ENCODE peak calls at places on chromosomes 16 and 17, in ten cellular contexts. One of them, this sample, is unnamed. For H3K4me1, the result is how much of the 10 kb centered on the place peaks cover.

GRCh38 chr17:8785547-8786412 is 13.4 kb downstream of the MFSD6L start:
- DNase-seq in left ventricle myocardium inferior: peak
- DNase-seq in ovary: peak
- DNase-seq in fibroblast of lung: peak
- DNase-seq in H9: peak
- DNase-seq in A549: peak
- DNase-seq in PC-3: peak
- DNase-seq in tibial nerve: peak
- DNase-seq in SJCRH30: peak
- DNase-seq in HAP-1: peak
- DNase-seq in this sample: peak

GRCh38 chr17:9475259-9475658 is 100.4 kb downstream of the STX8 start:
- DNase-seq in fibroblast of lung: no peak
- DNase-seq in ovary: no peak
- DNase-seq in SJCRH30: no peak
- DNase-seq in PC-3: no peak
- DNase-seq in A549: no peak
- DNase-seq in H9: no peak
- DNase-seq in left ventricle myocardium inferior: no peak
- DNase-seq in HAP-1: no peak
- DNase-seq in tibial nerve: no peak
- DNase-seq in this sample: no peak

GRCh38 chr16:89123001-89123830 is 29.6 kb downstream of the ACSF3 start:
- DNase-seq in HAP-1: no peak
- DNase-seq in A549: no peak
- DNase-seq in ovary: no peak
- DNase-seq in H9: no peak
- DNase-seq in fibroblast of lung: no peak
- DNase-seq in left ventricle myocardium inferior: peak
- DNase-seq in PC-3: no peak
- DNase-seq in SJCRH30: no peak
- DNase-seq in tibial nerve: no peak
- DNase-seq in this sample: no peak

GRCh38 chr16:5323284-5323683 is 225.7 kb upstream of the EEF2KMT start:
- DNase-seq in ovary: no peak
- DNase-seq in left ventricle myocardium inferior: no peak
- DNase-seq in fibroblast of lung: no peak
- DNase-seq in A549: no peak
- DNase-seq in H9: peak
- DNase-seq in tibial nerve: no peak
- DNase-seq in SJCRH30: no peak
- DNase-seq in PC-3: no peak
- DNase-seq in HAP-1: no peak
- DNase-seq in this sample: no peak

GRCh38 chr17:2309338-2310143 is 5.8 kb downstream of the SRR start:
- DNase-seq in fibroblast of lung: peak
- DNase-seq in SJCRH30: no peak
- DNase-seq in tibial nerve: no peak
- DNase-seq in PC-3: no peak
- DNase-seq in H9: no peak
- DNase-seq in A549: no peak
- DNase-seq in left ventricle myocardium inferior: no peak
- DNase-seq in HAP-1: no peak
- DNase-seq in ovary: no peak
- DNase-seq in this sample: no peak

GRCh38 chr16:3490911-3491629 is 4.2 kb downstream of the C16orf90 start:
- DNase-seq in ovary: no peak
- DNase-seq in HAP-1: peak
- DNase-seq in A549: no peak
- DNase-seq in H9: no peak
- DNase-seq in left ventricle myocardium inferior: no peak
- DNase-seq in fibroblast of lung: no peak
- DNase-seq in tibial nerve: no peak
- DNase-seq in SJCRH30: peak
- DNase-seq in PC-3: no peak
- DNase-seq in this sample: no peak

GRCh38 chr17:68987966-68988365 is 32.8 kb upstream of the ABCA8 start:
- DNase-seq in left ventricle myocardium inferior: no peak
- DNase-seq in PC-3: no peak
- DNase-seq in H9: no peak
- DNase-seq in A549: no peak
- DNase-seq in tibial nerve: no peak
- DNase-seq in SJCRH30: no peak
- DNase-seq in ovary: no peak
- DNase-seq in HAP-1: no peak
- DNase-seq in fibroblast of lung: no peak
- DNase-seq in this sample: no peak

GRCh38 chr16:17590711-17591654 is 120.2 kb upstream of the XYLT1 start:
- DNase-seq in tibial nerve: no peak
- DNase-seq in HAP-1: no peak
- DNase-seq in fibroblast of lung: no peak
- DNase-seq in SJCRH30: no peak
- DNase-seq in PC-3: no peak
- DNase-seq in H9: no peak
- DNase-seq in left ventricle myocardium inferior: no peak
- DNase-seq in ovary: no peak
- DNase-seq in A549: no peak
- DNase-seq in this sample: no peak

GRCh38 chr16:71618429-71618828 is 7.6 kb upstream of the MARVELD3 start:
- DNase-seq in SJCRH30: no peak
- DNase-seq in A549: no peak
- DNase-seq in fibroblast of lung: no peak
- DNase-seq in ovary: no peak
- DNase-seq in HAP-1: no peak
- DNase-seq in H9: no peak
- DNase-seq in tibial nerve: no peak
- DNase-seq in left ventricle myocardium inferior: no peak
- DNase-seq in PC-3: no peak
- DNase-seq in this sample: no peak
- H3K4me1 ChIP-seq in SJCRH30: under half
- H3K4me1 ChIP-seq in A549: under half
- H3K4me1 ChIP-seq in fibroblast of lung: under half
- H3K4me1 ChIP-seq in ovary: under half
- H3K4me1 ChIP-seq in HAP-1: under half
- H3K4me1 ChIP-seq in H9: under half
- H3K4me1 ChIP-seq in tibial nerve: under half
- H3K4me1 ChIP-seq in left ventricle myocardium inferior: under half
- H3K4me1 ChIP-seq in PC-3: under half
- H3K4me1 ChIP-seq in this sample: under half

GRCh38 chr17:78255953-78256704 is 24.7 kb downstream of the TMEM235 start:
- DNase-seq in fibroblast of lung: no peak
- DNase-seq in left ventricle myocardium inferior: no peak
- DNase-seq in ovary: no peak
- DNase-seq in SJCRH30: no peak
- DNase-seq in tibial nerve: no peak
- DNase-seq in A549: no peak
- DNase-seq in PC-3: no peak
- DNase-seq in H9: no peak
- DNase-seq in HAP-1: no peak
- DNase-seq in this sample: no peak

GRCh38 chr17:78255029-78255656 is 23.7 kb downstream of the TMEM235 start:
- DNase-seq in PC-3: no peak
- DNase-seq in tibial nerve: no peak
- DNase-seq in H9: no peak
- DNase-seq in fibroblast of lung: no peak
- DNase-seq in HAP-1: no peak
- DNase-seq in A549: no peak
- DNase-seq in left ventricle myocardium inferior: no peak
- DNase-seq in SJCRH30: no peak
- DNase-seq in ovary: no peak
- DNase-seq in this sample: no peak

GRCh38 chr17:78252111-78252634 is 20.7 kb downstream of the TMEM235 start:
- DNase-seq in tibial nerve: no peak
- DNase-seq in HAP-1: no peak
- DNase-seq in fibroblast of lung: no peak
- DNase-seq in SJCRH30: no peak
- DNase-seq in PC-3: no peak
- DNase-seq in left ventricle myocardium inferior: no peak
- DNase-seq in ovary: no peak
- DNase-seq in H9: peak
- DNase-seq in A549: no peak
- DNase-seq in this sample: no peak

GRCh38 chr17:78252701-78253635 is 21.5 kb downstream of the TMEM235 start:
- DNase-seq in H9: peak
- DNase-seq in left ventricle myocardium inferior: no peak
- DNase-seq in fibroblast of lung: no peak
- DNase-seq in PC-3: no peak
- DNase-seq in ovary: no peak
- DNase-seq in A549: no peak
- DNase-seq in HAP-1: no peak
- DNase-seq in SJCRH30: no peak
- DNase-seq in tibial nerve: no peak
- DNase-seq in this sample: no peak

DNA sequence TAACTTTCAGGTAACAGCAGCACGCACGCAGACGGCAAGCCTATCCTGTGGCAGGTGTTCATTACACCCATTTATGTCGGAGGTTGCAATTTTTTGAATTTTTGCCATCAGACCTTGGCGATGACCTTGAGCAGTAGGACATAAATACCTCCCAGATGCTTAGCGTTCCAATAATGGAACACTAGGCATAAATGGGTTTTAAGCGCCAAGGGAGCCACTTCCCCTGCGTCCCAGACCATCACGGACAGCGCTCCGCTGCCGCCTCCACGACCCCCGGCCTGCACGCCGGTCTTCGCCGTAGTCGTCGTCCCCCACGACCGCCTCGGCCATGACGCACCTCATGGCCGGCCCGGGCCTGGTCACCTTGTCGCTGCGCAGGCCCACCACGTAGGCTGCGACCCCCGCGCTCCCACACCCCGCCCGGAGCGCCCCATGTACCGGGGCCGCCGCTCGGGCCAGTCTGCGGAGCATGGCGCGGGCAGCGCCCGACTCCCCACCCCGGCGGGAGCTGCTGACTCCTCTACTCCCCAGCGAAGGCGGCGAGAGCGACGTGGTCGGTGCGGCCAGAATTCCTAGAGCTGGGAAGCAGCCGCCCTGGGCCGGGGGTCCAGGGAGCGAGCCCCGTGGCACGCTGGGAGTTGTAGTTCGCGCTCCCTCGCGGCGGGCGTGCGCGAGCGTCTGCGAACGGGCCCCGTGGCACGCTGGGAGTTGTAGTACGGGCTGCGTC is 22.7 kb downstream of the TMEM235 start:
- DNase-seq in A549: peak
- DNase-seq in PC-3: peak
- DNase-seq in ovary: peak
- DNase-seq in left ventricle myocardium inferior: peak
- DNase-seq in tibial nerve: peak
- DNase-seq in fibroblast of lung: peak
- DNase-seq in SJCRH30: peak
- DNase-seq in HAP-1: peak
- DNase-seq in H9: peak
- DNase-seq in this sample: peak
- H3K4me1 ChIP-seq in A549: under half
- H3K4me1 ChIP-seq in PC-3: under half
- H3K4me1 ChIP-seq in ovary: under half
- H3K4me1 ChIP-seq in left ventricle myocardium inferior: half or more
- H3K4me1 ChIP-seq in tibial nerve: under half
- H3K4me1 ChIP-seq in fibroblast of lung: under half
- H3K4me1 ChIP-seq in SJCRH30: under half
- H3K4me1 ChIP-seq in HAP-1: under half
- H3K4me1 ChIP-seq in H9: under half
- H3K4me1 ChIP-seq in this sample: under half

GRCh38 chr17:40021471-40021961 is 6.3 kb downstream of the CSF3 start:
- DNase-seq in HAP-1: no peak
- DNase-seq in PC-3: peak
- DNase-seq in H9: no peak
- DNase-seq in SJCRH30: peak
- DNase-seq in ovary: no peak
- DNase-seq in fibroblast of lung: peak
- DNase-seq in tibial nerve: no peak
- DNase-seq in left ventricle myocardium inferior: no peak
- DNase-seq in A549: peak
- DNase-seq in this sample: no peak

GRCh38 chr17:40019140-40019991 is 4.1 kb downstream of the CSF3 start:
- DNase-seq in tibial nerve: no peak
- DNase-seq in fibroblast of lung: peak
- DNase-seq in ovary: no peak
- DNase-seq in HAP-1: no peak
- DNase-seq in PC-3: no peak
- DNase-seq in SJCRH30: no peak
- DNase-seq in H9: no peak
- DNase-seq in A549: no peak
- DNase-seq in left ventricle myocardium inferior: no peak
- DNase-seq in this sample: no peak

GRCh38 chr17:40022497-40022896 is 7.3 kb downstream of the CSF3 start:
- DNase-seq in fibroblast of lung: no peak
- DNase-seq in tibial nerve: no peak
- DNase-seq in ovary: no peak
- DNase-seq in A549: no peak
- DNase-seq in left ventricle myocardium inferior: no peak
- DNase-seq in SJCRH30: no peak
- DNase-seq in HAP-1: no peak
- DNase-seq in H9: no peak
- DNase-seq in PC-3: no peak
- DNase-seq in this sample: no peak

GRCh38 chr17:40018211-40019121 is 3.2 kb downstream of the CSF3 start:
- DNase-seq in HAP-1: no peak
- DNase-seq in left ventricle myocardium inferior: peak
- DNase-seq in ovary: peak
- DNase-seq in tibial nerve: no peak
- DNase-seq in SJCRH30: no peak
- DNase-seq in PC-3: no peak
- DNase-seq in A549: no peak
- DNase-seq in fibroblast of lung: peak
- DNase-seq in H9: peak
- DNase-seq in this sample: no peak

DNA sequence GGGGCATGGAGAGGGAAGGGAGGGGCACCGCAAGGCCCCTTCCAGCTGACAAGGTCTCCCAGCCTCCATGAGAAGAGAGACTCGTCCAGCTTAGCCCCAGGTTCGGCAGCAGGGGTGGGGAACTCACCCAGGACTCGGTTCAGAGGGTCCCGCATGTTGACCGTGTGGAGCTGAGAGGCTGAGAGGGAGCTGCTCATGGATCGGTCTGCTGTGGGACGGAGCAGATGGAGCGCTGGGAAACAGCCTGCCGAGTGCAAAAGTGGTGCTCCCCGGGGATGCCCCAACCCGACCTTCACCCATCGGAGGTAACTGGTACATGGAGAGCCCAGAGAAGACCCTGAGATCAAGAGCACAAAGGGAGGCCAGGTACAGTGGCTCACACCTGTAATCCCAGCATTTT is 4.9 kb downstream of the CSF3 start:
- DNase-seq in HAP-1: no peak
- DNase-seq in fibroblast of lung: no peak
- DNase-seq in tibial nerve: no peak
- DNase-seq in A549: no peak
- DNase-seq in SJCRH30: no peak
- DNase-seq in PC-3: no peak
- DNase-seq in left ventricle myocardium inferior: no peak
- DNase-seq in ovary: no peak
- DNase-seq in H9: no peak
- DNase-seq in this sample: no peak
- H3K4me1 ChIP-seq in HAP-1: under half
- H3K4me1 ChIP-seq in fibroblast of lung: under half
- H3K4me1 ChIP-seq in tibial nerve: under half
- H3K4me1 ChIP-seq in A549: under half
- H3K4me1 ChIP-seq in SJCRH30: under half
- H3K4me1 ChIP-seq in PC-3: half or more
- H3K4me1 ChIP-seq in left ventricle myocardium inferior: half or more
- H3K4me1 ChIP-seq in ovary: under half
- H3K4me1 ChIP-seq in H9: under half
- H3K4me1 ChIP-seq in this sample: under half

DNA sequence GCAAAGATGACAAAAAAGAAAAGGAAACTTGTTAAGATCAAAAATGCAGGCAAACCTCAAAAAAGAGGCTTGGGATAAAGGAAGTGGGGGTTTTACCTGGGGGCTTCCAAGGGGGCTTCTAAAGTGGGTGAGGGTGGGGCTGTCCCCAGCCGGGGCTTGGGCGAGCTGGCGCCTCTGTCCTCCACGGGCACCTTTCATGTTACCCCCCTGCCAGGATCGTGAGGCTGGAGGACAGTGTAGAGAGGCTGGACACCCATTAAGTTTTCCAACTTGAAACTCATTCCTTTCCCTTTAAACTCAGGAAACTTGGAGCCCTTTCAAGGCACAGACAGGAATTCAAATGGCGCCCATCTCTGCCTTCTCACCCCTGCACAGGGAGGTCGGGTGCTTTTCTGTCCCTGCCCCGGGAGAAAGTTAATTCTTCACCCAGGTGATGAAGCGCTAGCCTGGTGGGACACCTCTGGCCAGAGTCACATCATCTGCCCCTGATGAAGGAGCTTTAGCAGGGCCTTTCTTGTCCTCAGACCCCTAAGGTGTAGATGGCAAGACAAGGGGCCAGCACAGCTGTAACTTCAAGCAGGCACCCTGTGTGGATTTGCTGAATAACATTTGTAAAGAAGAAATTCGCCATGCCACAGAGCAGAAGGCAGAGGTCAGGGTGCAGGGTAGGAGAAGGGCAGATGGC is 87.3 kb downstream of the C16orf78 start:
- DNase-seq in left ventricle myocardium inferior: no peak
- DNase-seq in HAP-1: no peak
- DNase-seq in tibial nerve: no peak
- DNase-seq in H9: peak
- DNase-seq in fibroblast of lung: no peak
- DNase-seq in A549: no peak
- DNase-seq in SJCRH30: no peak
- DNase-seq in PC-3: no peak
- DNase-seq in ovary: peak
- DNase-seq in this sample: peak
- H3K4me1 ChIP-seq in left ventricle myocardium inferior: under half
- H3K4me1 ChIP-seq in HAP-1: under half
- H3K4me1 ChIP-seq in tibial nerve: under half
- H3K4me1 ChIP-seq in H9: under half
- H3K4me1 ChIP-seq in fibroblast of lung: under half
- H3K4me1 ChIP-seq in A549: under half
- H3K4me1 ChIP-seq in SJCRH30: under half
- H3K4me1 ChIP-seq in PC-3: under half
- H3K4me1 ChIP-seq in ovary: under half
- H3K4me1 ChIP-seq in this sample: under half